ENCODE peak calls at places on chromosome 6, in nine cellular contexts. T is Calu3; V is foreskin fibroblast; G is stimulated activated CD4-positive, alpha-beta T cell treated with anti-CD3 and anti-CD28 coated beads, Interleukin-1b, Interleukin-23, amount 100 ng/mL, for 24 hours; M is NCI-H345; Z is GM20000; A is NCI-H748 treated with DMSO at 0.1 percent for 48 hours; B is Caki2; X is PC-9. C is an unnamed sample.

GRCh38 chr6:75815756-75816155 is 66.7 kb downstream of the MYO6 start:
- DNase-seq in G (no peak), B (no peak), Z (no peak), V (no peak), A (no peak), T (no peak), X (no peak), M (no peak), C (no peak)

GRCh38 chr6:122620902-122621301 is 10.7 kb downstream of the PKIB start:
- DNase-seq in A (peak), G (no peak), M (no peak), Z (no peak), B (peak), X (no peak), V (no peak), T (no peak), C (no peak)

GRCh38 chr6:157249756-157250155 is 73.6 kb downstream of the TMEM242 start:
- DNase-seq in M (no peak), T (no peak), V (no peak), G (no peak), X (no peak), A (no peak), B (no peak), Z (no peak), C (no peak)

GRCh38 chr6:143952947-143953346 is 55.1 kb downstream of the PLAGL1 start:
- DNase-seq in M (peak), B (no peak), Z (no peak), T (no peak), V (no peak), X (no peak), A (no peak), G (no peak), C (no peak)

GRCh38 chr6:134235937-134236751 is 81.8 kb downstream of the SGK1 start:
- DNase-seq in X (no peak), T (peak), G (no peak), Z (peak), A (no peak), B (peak), V (peak), M (no peak), C (no peak)

GRCh38 chr6:112389842-112390241 is 42.7 kb downstream of the RFPL4B start:
- DNase-seq in M (no peak), T (no peak), X (no peak), V (no peak), Z (no peak), B (no peak), G (no peak), A (no peak), C (no peak)

GRCh38 chr6:64040118-64040517 is 404.5 kb downstream of the PHF3 start:
- DNase-seq in V (no peak), Z (no peak), B (no peak), G (no peak), T (no peak), M (no peak), X (no peak), A (no peak), C (no peak)

GRCh38 chr6:11033825-11034224 is 10.3 kb downstream of the ELOVL2 start:
- DNase-seq in T (no peak), A (no peak), B (no peak), Z (no peak), V (peak), M (no peak), G (no peak), X (no peak), C (no peak)

GRCh38 chr6:74222768-74223321 is 526.8 kb downstream of the CD109 start:
- DNase-seq in A (no peak), V (no peak), Z (no peak), B (no peak), X (no peak), T (peak), M (no peak), G (no peak), C (no peak)

GRCh38 chr6:131909408-131910218 is 41.6 kb downstream of the CCN2 start:
- DNase-seq in T (peak), M (peak), B (peak), Z (peak), X (peak), A (peak), G (peak), V (peak), C (peak)

GRCh38 chr6:90044833-90045337 is 150.6 kb downstream of the GJA10 start:
- DNase-seq in M (no peak), T (no peak), G (no peak), B (peak), A (no peak), Z (no peak), V (no peak), X (no peak), C (no peak)

GRCh38 chr6:33849500-33850075 is 45.8 kb upstream of the MLN start:
- DNase-seq in T (no peak), V (no peak), G (no peak), Z (no peak), A (no peak), X (no peak), B (no peak), M (no peak), C (no peak)

GRCh38 chr6:23301546-23301945 is 732.2 kb downstream of the HDGFL1 start:
- DNase-seq in V (no peak), B (no peak), A (no peak), G (no peak), Z (no peak), X (no peak), T (no peak), M (no peak), C (no peak)

GRCh38 chr6:123829302-123829953 is 25.8 kb downstream of the NKAIN2 start:
- DNase-seq in M (no peak), X (no peak), V (no peak), B (peak), G (no peak), Z (no peak), T (no peak), A (no peak), C (no peak)

GRCh38 chr6:41519748-41520699 is 26.2 kb upstream of the FOXP4 start:
- DNase-seq in X (no peak), Z (no peak), V (no peak), T (no peak), A (no peak), G (no peak), M (no peak), B (no peak), C (no peak)

GRCh38 chr6:67219336-67219735 is 1415.7 kb upstream of the ADGRB3 start:
- DNase-seq in M (no peak), V (peak), G (no peak), T (no peak), X (no peak), Z (no peak), A (no peak), B (no peak), C (no peak)

GRCh38 chr6:170376386-170377084 is 70.0 kb downstream of the FAM120B start:
- DNase-seq in V (no peak), B (no peak), A (no peak), M (no peak), Z (no peak), X (no peak), T (no peak), G (no peak), C (no peak)

GRCh38 chr6:163347021-163347446 is 67.5 kb upstream of the QKI start:
- DNase-seq in B (no peak), T (no peak), Z (no peak), V (no peak), A (no peak), X (no peak), G (no peak), M (no peak), C (no peak)

GRCh38 chr6:33566182-33567084 is 13.6 kb downstream of the BAK1 start:
- DNase-seq in T (no peak), A (no peak), V (peak), Z (no peak), M (no peak), B (peak), G (no peak), X (no peak), C (no peak)

GRCh38 chr6:16803294-16804006 is 42.2 kb upstream of the ATXN1 start:
- DNase-seq in B (no peak), G (no peak), X (no peak), Z (no peak), T (no peak), M (no peak), V (no peak), A (no peak), C (no peak)

GRCh38 chr6:39925931-39926290 is 8.4 kb downstream of the MOCS1 start:
- DNase-seq in G (no peak), T (no peak), X (no peak), A (no peak), M (no peak), B (no peak), Z (no peak), V (no peak), C (no peak)

GRCh38 chr6:28920281-28920680 is 3.5 kb downstream of the TRIM27 start:
- DNase-seq in A (no peak), V (no peak), X (no peak), B (peak), M (no peak), G (no peak), Z (no peak), T (no peak), C (no peak)

GRCh38 chr6:53984581-53984980 is 126.7 kb upstream of the MLIP start:
- DNase-seq in G (no peak), M (no peak), T (no peak), X (no peak), B (no peak), A (no peak), V (no peak), Z (no peak), C (no peak)

GRCh38 chr6:42451595-42452170 is at the start of gene TRERF1:
- DNase-seq in T (peak), Z (peak), G (no peak), X (peak), A (peak), B (no peak), M (peak), V (peak), C (peak)

GRCh38 chr6:168518867-168519266 is 77.9 kb downstream of the SMOC2 start:
- DNase-seq in T (no peak), M (no peak), Z (no peak), A (no peak), V (no peak), X (no peak), B (no peak), G (no peak), C (no peak)

GRCh38 chr6:138231399-138231886 is 13.2 kb upstream of the PBOV1 start:
- DNase-seq in B (no peak), M (peak), Z (no peak), A (peak), T (peak), G (no peak), V (no peak), X (peak), C (no peak)

GRCh38 chr6:7151381-7151780 is 43.6 kb downstream of the RREB1 start:
- DNase-seq in T (no peak), V (no peak), Z (no peak), A (no peak), G (no peak), B (no peak), M (no peak), X (no peak), C (no peak)

GRCh38 chr6:138944412-138944811 is 43.6 kb downstream of the REPS1 start:
- DNase-seq in M (no peak), Z (peak), A (no peak), G (no peak), B (peak), V (peak), X (peak), T (peak), C (no peak)

GRCh38 chr6:155311076-155311475 is 3.2 kb downstream of the TFB1M start:
- DNase-seq in Z (no peak), B (no peak), G (no peak), T (no peak), V (no peak), A (no peak), M (peak), X (no peak), C (no peak)

GRCh38 chr6:163688971-163689370 is 274.5 kb downstream of the QKI start:
- DNase-seq in T (no peak), B (no peak), Z (no peak), A (no peak), M (no peak), X (no peak), V (no peak), G (no peak), C (no peak)

GRCh38 chr6:83707829-83708545 is 914 bp downstream of the SNAP91 start:
- DNase-seq in A (no peak), X (no peak), M (peak), B (no peak), T (no peak), G (no peak), V (peak), Z (peak), C (no peak)

GRCh38 chr6:137731960-137732616 is 135.0 kb upstream of the TNFAIP3 start:
- DNase-seq in Z (no peak), X (no peak), M (no peak), V (peak), B (no peak), G (no peak), T (no peak), A (no peak), C (no peak)

GRCh38 chr6:90097357-90097756 is 199.3 kb downstream of the BACH2 start:
- DNase-seq in M (no peak), V (no peak), X (no peak), A (no peak), Z (no peak), T (no peak), G (no peak), B (no peak), C (no peak)

GRCh38 chr6:152368761-152369624 is 268.2 kb downstream of the SYNE1 start:
- DNase-seq in Z (no peak), X (no peak), T (no peak), G (no peak), B (no peak), A (no peak), M (no peak), V (no peak), C (no peak)

GRCh38 chr6:18343741-18344140 is 43.4 kb upstream of the RNF144B start:
- DNase-seq in G (no peak), T (no peak), B (peak), M (no peak), X (no peak), A (no peak), Z (no peak), V (peak), C (peak)

C was measured in activated T-cell treated with anti-CD3 and anti-CD28 coated beads, Interleukin-2, amount 50 U/mL, for 48 hours.